ENCODE peak calls at places on chromosomes 6 and 20, in nine cellular contexts. O is fibroblast of lung, I is AG04449, U is transverse colon, B is AG10803, Y is tibial artery, T is GM06990, Z is brain microvascular endothelial cell, A is astrocyte of the spinal cord. G is an unnamed sample.

GRCh38 chr6:16292942-16293341 is 54.6 kb downstream of the GMPR start:
- DNase-seq in A (no peak), O (no peak), Y (no peak), U (no peak), Z (no peak), I (no peak), B (no peak), T (no peak), G (no peak)

GRCh38 chr6:46044876-46045617 is 29.4 kb upstream of the CLIC5 start:
- DNase-seq in Z (peak), T (no peak), U (no peak), I (peak), O (peak), Y (peak), A (peak), B (peak), G (no peak)

GRCh38 chr6:34696189-34696738 is 303 bp downstream of the ILRUN start:
- DNase-seq in U (peak), I (no peak), O (peak), Z (no peak), B (peak), T (no peak), A (peak), Y (peak), G (peak)

GRCh38 chr20:39302312-39302711 is 340.2 kb downstream of the DHX35 start:
- DNase-seq in B (no peak), U (no peak), T (no peak), Y (no peak), O (no peak), A (no peak), I (no peak), Z (no peak), G (no peak)

GRCh38 chr20:44748005-44748370 is 2.3 kb downstream of the KCNK15 start:
- DNase-seq in A (no peak), T (no peak), B (no peak), I (no peak), O (no peak), Y (no peak), Z (no peak), U (no peak), G (no peak)

GRCh38 chr6:34230653-34231351 is 5.9 kb upstream of the HMGA1 start:
- DNase-seq in I (no peak), B (no peak), U (no peak), Y (no peak), A (no peak), O (no peak), T (no peak), Z (no peak), G (no peak)

GRCh38 chr6:26323525-26324294 is 41.3 kb upstream of the BTN3A2 start:
- DNase-seq in T (no peak), I (no peak), Y (no peak), A (no peak), U (no peak), Z (no peak), B (no peak), O (no peak), G (no peak)

GRCh38 chr6:84428300-84428907 is 201.0 kb upstream of the CEP162 start:
- DNase-seq in A (peak), U (peak), B (peak), Z (peak), Y (peak), O (peak), T (no peak), I (peak), G (peak)

GRCh38 chr20:21681219-21681931 is 24.1 kb upstream of the PAX1 start:
- DNase-seq in Z (no peak), Y (no peak), A (no peak), T (no peak), I (no peak), B (peak), U (no peak), O (no peak), G (peak)

GRCh38 chr6:105804436-105804835 is 281.7 kb upstream of the PRDM1 start:
- DNase-seq in O (peak), I (peak), A (peak), U (no peak), Y (no peak), Z (peak), B (peak), T (no peak), G (no peak)

GRCh38 chr6:139550361-139550760 is 175.9 kb upstream of the CITED2 start:
- DNase-seq in T (no peak), B (no peak), A (no peak), I (no peak), Y (no peak), U (no peak), Z (no peak), O (no peak), G (no peak)

GRCh38 chr6:11889574-11889973 is 111.0 kb upstream of the ADTRP start:
- DNase-seq in O (no peak), T (no peak), B (peak), Z (no peak), A (no peak), I (no peak), Y (no peak), U (no peak), G (no peak)

GRCh38 chr20:63627129-63627699 is 313 bp upstream of the GMEB2 start:
- DNase-seq in T (peak), O (peak), B (peak), Y (peak), U (peak), A (peak), Z (peak), I (peak), G (peak)

GRCh38 chr20:63067266-63067635 is 60.5 kb upstream of the BHLHE23 start:
- DNase-seq in Y (no peak), Z (no peak), B (no peak), U (no peak), T (no peak), A (no peak), I (no peak), O (no peak), G (no peak)

GRCh38 chr20:50190251-50191064 is at the start of gene CEBPB:
- DNase-seq in O (peak), T (peak), U (peak), B (peak), A (peak), Y (peak), I (no peak), Z (peak), G (peak)

GRCh38 chr20:51346686-51347485 is 195.6 kb downstream of the NFATC2 start:
- DNase-seq in Y (peak), I (no peak), O (peak), B (peak), U (no peak), A (peak), T (no peak), Z (peak), G (no peak)

GRCh38 chr6:154984146-154984545 is 11.0 kb upstream of the TIAM2 start:
- DNase-seq in T (no peak), Y (no peak), B (no peak), A (peak), I (no peak), Z (peak), U (no peak), O (peak), G (no peak)

GRCh38 chr20:35523298-35523888 is 6.1 kb downstream of the C20orf173 start:
- DNase-seq in U (no peak), Y (no peak), T (no peak), I (no peak), O (no peak), B (no peak), Z (no peak), A (no peak), G (peak)

GRCh38 chr6:7522873-7523272 is 18.6 kb upstream of the DSP start:
- DNase-seq in U (no peak), T (no peak), Y (no peak), O (no peak), I (no peak), B (no peak), Z (no peak), A (no peak), G (no peak)

GRCh38 chr6:139940741-139941712 is 566.6 kb upstream of the CITED2 start:
- DNase-seq in Z (peak), A (peak), T (no peak), I (no peak), O (peak), Y (no peak), U (no peak), B (no peak), G (no peak)

GRCh38 chr6:30940361-30941001 is at the start of gene MUCL3:
- DNase-seq in Z (no peak), B (no peak), A (no peak), I (no peak), U (peak), Y (no peak), T (no peak), O (no peak), G (no peak)

GRCh38 chr6:47741807-47742206 is 40.0 kb upstream of the OPN5 start:
- DNase-seq in O (peak), U (peak), Y (no peak), Z (no peak), B (no peak), T (peak), A (peak), I (no peak), G (no peak)

GRCh38 chr6:13159295-13159694 is 169.0 kb downstream of the TBC1D7 start:
- DNase-seq in A (no peak), T (no peak), Y (no peak), I (no peak), U (no peak), O (no peak), Z (no peak), B (no peak), G (no peak)

GRCh38 chr6:63685453-63686379 is 50.1 kb downstream of the PHF3 start:
- DNase-seq in T (peak), Y (no peak), I (no peak), O (no peak), B (no peak), A (no peak), U (no peak), Z (no peak), G (no peak)

GRCh38 chr20:32431457-32431856 is 73.3 kb downstream of the ASXL1 start:
- DNase-seq in O (no peak), Y (no peak), Z (no peak), B (no peak), T (no peak), A (no peak), I (no peak), U (no peak), G (no peak)

GRCh38 chr20:46218656-46219055 is 89.6 kb downstream of the CDH22 start:
- DNase-seq in A (no peak), T (no peak), Y (no peak), Z (no peak), B (no peak), I (no peak), O (no peak), U (no peak), G (no peak)

GRCh38 chr20:50754420-50754819 is 23.0 kb downstream of the PARD6B start:
- DNase-seq in Z (no peak), T (no peak), B (no peak), O (no peak), A (no peak), Y (no peak), U (no peak), I (no peak), G (no peak)

GRCh38 chr20:48190757-48191156 is 405.5 kb upstream of the SULF2 start:
- DNase-seq in Y (no peak), B (no peak), Z (no peak), I (no peak), T (no peak), A (no peak), U (peak), O (no peak), G (no peak)

GRCh38 chr6:160919713-160920112 is 71.9 kb upstream of the MAP3K4 start:
- DNase-seq in U (no peak), Z (peak), I (peak), Y (no peak), B (peak), T (no peak), A (peak), O (peak), G (no peak)

GRCh38 chr6:32637219-32637880 is at the start of gene HLA-DQA1:
- DNase-seq in O (no peak), A (no peak), B (no peak), Z (no peak), I (no peak), Y (no peak), T (peak), U (no peak), G (no peak)

GRCh38 chr6:124319410-124319809 is 515.7 kb downstream of the NKAIN2 start:
- DNase-seq in Z (no peak), I (no peak), U (no peak), A (no peak), Y (no peak), T (no peak), O (no peak), B (no peak), G (no peak)

GRCh38 chr20:44411020-44411756 is 55.7 kb downstream of the HNF4A start:
- DNase-seq in T (no peak), A (no peak), O (no peak), I (no peak), B (no peak), Z (no peak), U (peak), Y (no peak), G (no peak)

GRCh38 chr6:21953831-21954801 is 342.7 kb downstream of the PRL start:
- DNase-seq in O (peak), U (peak), Y (no peak), A (peak), T (no peak), I (no peak), Z (peak), B (peak), G (no peak)

GRCh38 chr6:151590742-151591141 is 96.9 kb downstream of the CCDC170 start:
- DNase-seq in I (no peak), Z (no peak), B (no peak), Y (no peak), T (no peak), O (no peak), A (no peak), U (no peak), G (no peak)

GRCh38 chr6:36676142-36677058 is 2.1 kb upstream of the CDKN1A start:
- DNase-seq in T (peak), Z (no peak), O (peak), B (peak), U (no peak), Y (no peak), I (no peak), A (peak), G (peak)

GRCh38 chr6:147194652-147195403 is 9.4 kb upstream of the STXBP5 start:
- DNase-seq in A (no peak), Y (no peak), U (no peak), B (peak), Z (no peak), T (no peak), O (peak), I (no peak), G (no peak)

GRCh38 chr6:46267515-46267914 is 96.7 kb upstream of the ENPP5 start:
- DNase-seq in O (no peak), Z (no peak), U (no peak), Y (no peak), T (no peak), I (no peak), A (no peak), B (no peak), G (no peak)

GRCh38 chr6:168623736-168624135 is 182.8 kb downstream of the SMOC2 start:
- DNase-seq in B (no peak), U (no peak), T (no peak), I (no peak), O (no peak), Y (no peak), A (no peak), Z (no peak), G (no peak)

GRCh38 chr6:168626046-168626445 is 185.1 kb downstream of the SMOC2 start:
- DNase-seq in A (no peak), Z (no peak), U (no peak), I (no peak), O (no peak), Y (no peak), T (no peak), B (no peak), G (no peak)

GRCh38 chr6:168624540-168624939 is 183.6 kb downstream of the SMOC2 start:
- DNase-seq in O (no peak), Z (no peak), Y (no peak), I (no peak), T (no peak), U (no peak), B (no peak), A (no peak), G (no peak)

GRCh38 chr6:168625602-168626001 is 184.6 kb downstream of the SMOC2 start:
- DNase-seq in O (no peak), A (no peak), B (no peak), I (no peak), U (no peak), Z (no peak), Y (no peak), T (no peak), G (no peak)

DNA sequence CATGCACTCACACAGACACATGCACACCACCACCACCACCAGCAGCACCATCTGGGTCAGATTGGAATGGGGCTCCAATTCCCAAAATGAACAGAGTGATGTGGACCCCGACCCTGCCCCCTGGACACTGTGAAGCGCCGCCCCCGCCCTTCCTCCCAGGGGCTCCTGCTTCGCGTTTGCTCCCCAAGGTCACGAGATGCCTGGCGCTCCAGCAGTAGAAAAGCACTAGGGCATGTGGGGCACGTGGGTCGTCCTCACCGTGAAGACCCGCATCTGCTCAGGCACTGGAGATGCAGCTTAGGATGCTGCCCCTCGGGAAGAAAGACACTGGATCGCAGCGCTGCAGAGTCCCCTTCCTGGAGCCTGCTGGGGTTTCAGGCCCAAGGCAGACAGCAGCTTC is 184.0 kb downstream of the SMOC2 start:
- DNase-seq in T (no peak), I (no peak), Y (no peak), U (no peak), Z (no peak), O (no peak), B (no peak), A (no peak), G (no peak)
- H3K4me3 ChIP-seq in T (no peak), I (no peak), Y (no peak), U (no peak), Z (no peak), O (no peak), B (no peak), A (no peak), G (no peak)

GRCh38 chr6:109467696-109468095 is 12.1 kb upstream of the MICAL1 start:
- DNase-seq in I (no peak), B (no peak), Y (no peak), O (no peak), A (no peak), T (no peak), U (no peak), Z (no peak), G (no peak)

GRCh38 chr6:109469591-109470189 is 13.3 kb downstream of the ZBTB24 start:
- DNase-seq in U (no peak), Z (no peak), B (no peak), O (no peak), T (no peak), A (no peak), Y (no peak), I (no peak), G (no peak)

GRCh38 chr6:109473120-109473519 is 9.9 kb downstream of the ZBTB24 start:
- DNase-seq in Y (no peak), A (no peak), U (no peak), I (no peak), T (no peak), Z (no peak), O (no peak), B (no peak), G (no peak)

GRCh38 chr6:109472132-109472995 is 10.7 kb downstream of the ZBTB24 start:
- DNase-seq in B (no peak), U (no peak), T (no peak), I (no peak), O (no peak), Z (no peak), Y (no peak), A (no peak), G (peak)

DNA sequence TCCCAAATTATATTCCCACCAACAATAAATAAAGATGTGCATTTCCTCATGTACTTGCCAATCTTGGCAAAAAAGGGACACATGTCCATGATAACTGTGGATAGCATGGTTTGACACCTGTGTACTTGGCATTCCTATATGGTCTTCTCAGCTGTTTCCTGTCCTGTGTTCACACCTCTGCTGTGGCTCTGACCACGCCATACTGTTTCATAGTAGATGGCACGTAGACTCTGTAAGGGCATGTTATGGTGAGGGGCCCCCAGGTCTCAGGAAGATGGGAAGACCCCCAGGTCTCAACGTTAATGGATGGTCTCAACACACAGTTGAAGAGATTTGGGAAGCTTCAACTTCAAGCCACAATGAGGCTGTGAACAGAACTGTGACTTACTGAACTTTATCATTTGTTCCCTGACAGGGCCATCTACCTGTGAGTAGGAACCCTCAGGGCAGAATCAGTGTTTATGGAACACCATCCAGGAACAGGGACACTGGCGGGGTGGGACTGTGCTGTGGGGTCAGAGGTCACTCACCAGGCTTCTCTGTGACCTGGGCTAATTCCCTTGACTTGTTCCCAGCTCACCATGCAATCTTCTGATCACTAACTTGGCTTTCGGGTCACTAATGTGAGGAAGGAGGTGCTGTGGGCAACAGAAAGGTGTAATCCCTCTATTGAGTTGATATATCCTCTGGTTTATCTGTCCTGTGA is 11.8 kb downstream of the ZBTB24 start:
- DNase-seq in T (no peak), A (no peak), I (no peak), Y (no peak), B (no peak), Z (no peak), O (no peak), U (no peak), G (no peak)
- H3K4me3 ChIP-seq in T (no peak), A (no peak), I (no peak), Y (no peak), B (no peak), Z (no peak), O (no peak), U (no peak), G (no peak)

DNA sequence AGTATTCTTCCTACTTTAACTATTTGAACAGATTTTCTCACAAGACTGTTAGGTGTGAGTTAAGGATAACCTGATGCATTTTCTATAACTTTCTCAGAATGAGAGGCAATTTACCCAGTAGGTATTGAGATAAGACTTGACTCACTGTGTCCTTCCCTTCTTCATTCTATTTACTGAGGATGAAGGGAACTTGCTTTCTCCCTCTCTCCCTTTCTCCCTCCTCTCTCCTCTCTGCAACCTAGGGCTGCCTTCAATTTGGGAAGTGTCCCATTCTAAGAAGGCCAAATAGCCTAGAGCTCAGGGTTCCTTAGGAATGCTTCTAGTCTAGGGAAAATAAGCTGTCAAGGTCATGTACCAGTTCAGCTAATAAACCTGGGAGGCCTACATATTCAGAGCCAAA is 3.2 kb downstream of the ECHDC1 start:
- DNase-seq in Z (no peak), T (no peak), A (no peak), I (no peak), U (no peak), Y (no peak), B (no peak), O (no peak), G (no peak)
- H3K4me3 ChIP-seq in Z (no peak), T (no peak), A (no peak), I (no peak), U (no peak), Y (no peak), B (no peak), O (no peak), G (no peak)

DNA sequence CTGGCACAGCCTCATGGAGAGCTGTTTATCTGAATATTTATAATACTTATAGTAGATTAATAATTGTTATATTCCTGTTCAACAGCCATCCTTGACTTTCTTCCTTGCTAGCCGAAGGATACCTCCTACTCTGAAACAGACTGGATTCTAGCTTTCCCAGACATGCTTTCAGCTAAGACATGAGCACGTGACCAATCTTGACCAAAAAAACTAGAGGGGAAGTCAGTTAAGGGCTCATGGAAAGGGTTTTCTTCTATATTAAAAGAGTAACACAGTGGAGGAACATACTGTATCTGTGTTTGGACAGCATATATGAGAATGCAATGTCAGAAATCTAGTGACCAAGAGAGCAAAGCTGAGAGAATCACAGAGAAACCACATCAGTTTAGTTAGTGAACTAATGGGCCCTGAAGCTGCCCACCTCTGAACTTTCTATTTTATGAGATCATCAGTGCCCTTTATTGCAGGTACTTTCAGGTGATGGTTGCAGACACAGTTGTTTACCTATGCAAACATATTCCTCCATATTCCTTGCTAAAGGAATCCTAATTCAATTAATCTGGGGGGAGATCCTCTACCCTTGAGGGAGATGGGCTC is 140.4 kb upstream of the SLC24A3 start:
- DNase-seq in T (peak), Y (no peak), B (no peak), O (no peak), I (no peak), A (no peak), U (no peak), Z (no peak), G (no peak)
- H3K4me3 ChIP-seq in T (no peak), Y (no peak), B (no peak), O (no peak), I (no peak), A (no peak), U (no peak), Z (no peak), G (no peak)